ENCODE peak calls at places on chromosomes 1 and 21, in four cellular contexts. One of them, this sample, is unnamed.

GRCh38 chr1:94321662-94322061 is 84.3 kb upstream of the ARHGAP29 start:
- DNase-seq in lower lobe of right lung: no peak
- DNase-seq in tibial artery: no peak
- DNase-seq in adipocyte: peak; percentile 63
- DNase-seq in this sample: no peak

GRCh38 chr1:219174672-219175564 is 1.2 kb downstream of the LYPLAL1 start:
- DNase-seq in lower lobe of right lung: no peak
- DNase-seq in tibial artery: peak; percentile 41
- DNase-seq in adipocyte: peak; percentile 78
- DNase-seq in this sample: peak; percentile 91

GRCh38 chr1:33740040-33740745 is 123.7 kb upstream of the HMGB4 start:
- DNase-seq in lower lobe of right lung: no peak
- DNase-seq in tibial artery: no peak
- DNase-seq in adipocyte: no peak
- DNase-seq in this sample: no peak

GRCh38 chr21:38470762-38471161 is 27.5 kb downstream of the ERG start:
- DNase-seq in lower lobe of right lung: no peak
- DNase-seq in tibial artery: no peak
- DNase-seq in adipocyte: no peak
- DNase-seq in this sample: no peak

GRCh38 chr1:235455806-235456205 is 48.4 kb downstream of the B3GALNT2 start:
- DNase-seq in lower lobe of right lung: no peak
- DNase-seq in tibial artery: no peak
- DNase-seq in adipocyte: no peak
- DNase-seq in this sample: no peak

GRCh38 chr1:206738370-206739366 is 31.9 kb upstream of the IL19 start:
- DNase-seq in lower lobe of right lung: no peak
- DNase-seq in tibial artery: no peak
- DNase-seq in adipocyte: no peak
- DNase-seq in this sample: no peak

GRCh38 chr21:36766511-36766910 is 67.6 kb downstream of the SIM2 start:
- DNase-seq in lower lobe of right lung: no peak
- DNase-seq in tibial artery: no peak
- DNase-seq in adipocyte: no peak
- DNase-seq in this sample: no peak

GRCh38 chr1:70486676-70487470 is 75.8 kb downstream of the CTH start:
- DNase-seq in lower lobe of right lung: no peak
- DNase-seq in tibial artery: no peak
- DNase-seq in adipocyte: peak; percentile 83
- DNase-seq in this sample: no peak

GRCh38 chr1:229019647-229020281 is 251.1 kb upstream of the RAB4A start:
- DNase-seq in lower lobe of right lung: peak; percentile 56
- DNase-seq in tibial artery: no peak
- DNase-seq in adipocyte: no peak
- DNase-seq in this sample: no peak

GRCh38 chr1:33268927-33269610 is 12.8 kb downstream of the ZNF362 start:
- DNase-seq in lower lobe of right lung: no peak
- DNase-seq in tibial artery: no peak
- DNase-seq in adipocyte: no peak
- DNase-seq in this sample: no peak

GRCh38 chr1:41333146-41333784 is 28.0 kb upstream of the FOXO6 start:
- DNase-seq in lower lobe of right lung: no peak
- DNase-seq in tibial artery: no peak
- DNase-seq in adipocyte: no peak
- DNase-seq in this sample: peak; percentile 82

GRCh38 chr1:97384294-97384952 is 536.4 kb downstream of the DPYD start:
- DNase-seq in lower lobe of right lung: no peak
- DNase-seq in tibial artery: no peak
- DNase-seq in adipocyte: peak; percentile 71
- DNase-seq in this sample: peak; percentile 83

GRCh38 chr1:24865587-24865986 is 64.5 kb downstream of the RUNX3 start:
- DNase-seq in lower lobe of right lung: no peak
- DNase-seq in tibial artery: no peak
- DNase-seq in adipocyte: no peak
- DNase-seq in this sample: no peak

GRCh38 chr21:31265293-31265692 is 78.8 kb downstream of the TIAM1 start:
- DNase-seq in lower lobe of right lung: no peak
- DNase-seq in tibial artery: no peak
- DNase-seq in adipocyte: no peak
- DNase-seq in this sample: no peak

GRCh38 chr1:43545686-43546387 is 15.2 kb downstream of the PTPRF start:
- DNase-seq in lower lobe of right lung: peak; percentile 77
- DNase-seq in tibial artery: peak; percentile 76
- DNase-seq in adipocyte: no peak
- DNase-seq in this sample: peak; percentile 92

GRCh38 chr1:3015269-3015635 is 6.0 kb upstream of the ACTRT2 start:
- DNase-seq in lower lobe of right lung: no peak
- DNase-seq in tibial artery: no peak
- DNase-seq in adipocyte: no peak
- DNase-seq in this sample: no peak

GRCh38 chr1:3014443-3015268 is 6.6 kb upstream of the ACTRT2 start:
- DNase-seq in lower lobe of right lung: peak; percentile 37
- DNase-seq in tibial artery: no peak
- DNase-seq in adipocyte: no peak
- DNase-seq in this sample: no peak

GRCh38 chr1:3012511-3013291 is 8.6 kb upstream of the ACTRT2 start:
- DNase-seq in lower lobe of right lung: peak; percentile 68
- DNase-seq in tibial artery: peak; percentile 47
- DNase-seq in adipocyte: peak; percentile 73
- DNase-seq in this sample: no peak

GRCh38 chr1:3013371-3014038 is 7.8 kb upstream of the ACTRT2 start:
- DNase-seq in lower lobe of right lung: peak; percentile 37
- DNase-seq in tibial artery: no peak
- DNase-seq in adipocyte: no peak
- DNase-seq in this sample: no peak

DNA sequence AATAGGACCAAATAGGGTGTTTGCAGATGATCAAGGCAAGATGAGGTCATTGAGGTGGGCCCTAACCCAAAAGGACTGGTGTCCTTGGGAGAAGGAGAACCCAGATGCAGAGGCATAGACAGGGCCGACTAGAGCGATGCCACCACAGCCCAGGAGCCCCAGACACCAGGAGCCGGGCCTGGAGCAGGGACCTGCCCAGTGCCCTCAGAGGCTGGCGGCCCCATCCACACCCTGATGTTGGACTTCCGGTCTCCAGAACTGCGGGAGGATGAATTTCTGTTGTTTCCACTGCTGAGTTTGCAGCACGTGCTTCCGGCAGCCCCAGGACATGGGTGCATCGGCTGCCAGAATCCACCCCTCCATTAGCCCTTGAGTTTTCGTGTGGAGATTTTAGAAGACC is 7.2 kb upstream of the ACTRT2 start:
- DNase-seq in lower lobe of right lung: peak; percentile 40
- DNase-seq in tibial artery: no peak
- DNase-seq in adipocyte: no peak
- DNase-seq in this sample: no peak
- H3K27me3 ChIP-seq in lower lobe of right lung: peaks cover 54% of the 10 kb centered on the region
- H3K27me3 ChIP-seq in tibial artery: peaks cover 23% of the 10 kb centered on the region
- H3K27me3 ChIP-seq in adipocyte: peaks cover 56% of the 10 kb centered on the region
- H3K27me3 ChIP-seq in this sample: no peaks in the 10 kb centered on the region

DNA sequence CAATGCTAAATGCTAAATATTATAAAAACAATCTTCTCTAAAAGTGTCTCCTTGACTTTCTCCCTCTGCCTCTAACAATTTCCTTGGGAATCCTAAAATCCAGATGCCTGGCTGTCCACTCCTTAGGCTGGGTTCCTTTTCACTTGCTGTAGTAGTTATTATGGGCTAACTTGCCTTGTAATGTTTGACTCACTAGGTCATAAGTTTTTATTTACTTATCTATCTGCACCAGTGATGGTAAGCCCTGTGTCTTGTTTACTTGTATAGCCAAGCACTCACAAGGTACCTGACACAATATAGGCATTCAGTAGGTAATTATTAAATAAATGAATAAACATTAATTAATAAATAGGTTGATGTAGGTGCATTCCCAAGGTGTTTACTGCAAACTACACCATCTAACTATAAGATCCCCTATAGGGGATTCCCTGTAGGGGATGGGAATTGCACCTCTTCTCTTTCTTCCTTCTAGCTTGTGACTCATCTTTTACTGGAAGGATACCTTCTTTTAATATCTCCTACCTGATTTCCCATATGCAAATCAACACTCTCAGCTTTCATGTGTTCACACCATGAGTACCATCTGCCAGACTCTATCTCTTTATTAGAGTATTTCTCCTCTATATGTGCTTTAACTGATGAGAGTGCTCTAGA is 14.7 kb upstream of the CHIA start:
- DNase-seq in lower lobe of right lung: no peak
- DNase-seq in tibial artery: no peak
- DNase-seq in adipocyte: no peak
- DNase-seq in this sample: no peak
- H3K27me3 ChIP-seq in lower lobe of right lung: peaks cover 14% of the 10 kb centered on the region
- H3K27me3 ChIP-seq in tibial artery: peaks cover 10% of the 10 kb centered on the region
- H3K27me3 ChIP-seq in adipocyte: peaks cover 7% of the 10 kb centered on the region
- H3K27me3 ChIP-seq in this sample: no peaks in the 10 kb centered on the region

GRCh38 chr1:210233216-210233494 is 559 bp downstream of the SERTAD4 start:
- DNase-seq in lower lobe of right lung: no peak
- DNase-seq in tibial artery: no peak
- DNase-seq in adipocyte: peak; percentile 73
- DNase-seq in this sample: peak; percentile 24

GRCh38 chr1:210231846-210232523 is 611 bp upstream of the SERTAD4 start:
- DNase-seq in lower lobe of right lung: no peak
- DNase-seq in tibial artery: no peak
- DNase-seq in adipocyte: peak; percentile 88
- DNase-seq in this sample: peak; percentile 20

GRCh38 chr1:210234254-210234747 is 1.7 kb downstream of the SERTAD4 start:
- DNase-seq in lower lobe of right lung: no peak
- DNase-seq in tibial artery: no peak
- DNase-seq in adipocyte: no peak
- DNase-seq in this sample: no peak

GRCh38 chr1:210233495-210234253 is 1.1 kb downstream of the SERTAD4 start:
- DNase-seq in lower lobe of right lung: peak; percentile 76
- DNase-seq in tibial artery: no peak
- DNase-seq in adipocyte: peak; percentile 83
- DNase-seq in this sample: peak; percentile 53

GRCh38 chr1:210232524-210233215 is at the start of gene SERTAD4:
- DNase-seq in lower lobe of right lung: peak; percentile 55
- DNase-seq in tibial artery: no peak
- DNase-seq in adipocyte: peak; percentile 83
- DNase-seq in this sample: peak; percentile 46
- H3K27me3 ChIP-seq in lower lobe of right lung: peaks cover 18% of the 10 kb centered on the region
- H3K27me3 ChIP-seq in tibial artery: no peaks in the 10 kb centered on the region
- H3K27me3 ChIP-seq in adipocyte: peaks cover 19% of the 10 kb centered on the region
- H3K27me3 ChIP-seq in this sample: peaks cover 64% of the 10 kb centered on the region

GRCh38 chr1:27604579-27605299 is 795 bp upstream of the AHDC1 start:
- DNase-seq in lower lobe of right lung: no peak
- DNase-seq in tibial artery: no peak
- DNase-seq in adipocyte: no peak
- DNase-seq in this sample: no peak

GRCh38 chr1:27605796-27606707 is 2.1 kb upstream of the AHDC1 start:
- DNase-seq in lower lobe of right lung: no peak
- DNase-seq in tibial artery: no peak
- DNase-seq in adipocyte: peak; percentile 83
- DNase-seq in this sample: peak; percentile 73

GRCh38 chr1:27606708-27607238 is 2.8 kb upstream of the AHDC1 start:
- DNase-seq in lower lobe of right lung: no peak
- DNase-seq in tibial artery: no peak
- DNase-seq in adipocyte: no peak
- DNase-seq in this sample: no peak

GRCh38 chr1:27603962-27604578 is at the start of gene AHDC1:
- DNase-seq in lower lobe of right lung: peak; percentile 95
- DNase-seq in tibial artery: peak; percentile 94
- DNase-seq in adipocyte: peak; percentile 97
- DNase-seq in this sample: peak; percentile 97

GRCh38 chr1:27605300-27605766 is 1.4 kb upstream of the AHDC1 start:
- DNase-seq in lower lobe of right lung: no peak
- DNase-seq in tibial artery: no peak
- DNase-seq in adipocyte: no peak
- DNase-seq in this sample: no peak
- H3K27me3 ChIP-seq in lower lobe of right lung: no peaks in the 10 kb centered on the region
- H3K27me3 ChIP-seq in tibial artery: no peaks in the 10 kb centered on the region
- H3K27me3 ChIP-seq in adipocyte: no peaks in the 10 kb centered on the region
- H3K27me3 ChIP-seq in this sample: no peaks in the 10 kb centered on the region

DNA sequence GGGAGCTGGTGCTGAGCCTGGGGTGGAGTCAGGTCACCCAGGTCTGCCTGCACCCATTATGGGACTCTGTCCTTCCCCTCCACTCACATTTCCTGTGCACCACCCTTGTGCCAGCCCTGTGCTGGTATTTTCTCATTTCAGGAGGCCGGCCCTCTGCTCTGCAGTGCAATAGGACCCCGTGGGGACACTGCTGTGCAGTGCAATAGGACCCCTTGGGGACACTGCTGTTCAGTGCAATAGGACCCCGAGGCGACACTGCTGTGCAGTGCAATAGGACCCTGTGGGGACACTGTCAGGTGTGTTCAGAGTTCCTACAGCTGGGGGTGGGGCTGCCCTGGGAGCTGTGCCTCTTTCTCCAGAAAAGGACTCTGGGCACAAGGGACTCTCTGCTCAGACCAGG is 36.2 kb upstream of the DMBX1 start:
- DNase-seq in lower lobe of right lung: no peak
- DNase-seq in tibial artery: no peak
- DNase-seq in adipocyte: no peak
- DNase-seq in this sample: no peak
- H3K27me3 ChIP-seq in lower lobe of right lung: peaks cover 22% of the 10 kb centered on the region
- H3K27me3 ChIP-seq in tibial artery: peaks cover 73% of the 10 kb centered on the region
- H3K27me3 ChIP-seq in adipocyte: peaks cover 86% of the 10 kb centered on the region
- H3K27me3 ChIP-seq in this sample: peaks cover 95% of the 10 kb centered on the region

GRCh38 chr1:183891158-183891557 is 86.2 kb downstream of the RGL1 start:
- DNase-seq in lower lobe of right lung: no peak
- DNase-seq in tibial artery: no peak
- DNase-seq in adipocyte: no peak
- DNase-seq in this sample: no peak
- H3K27me3 ChIP-seq in lower lobe of right lung: no peaks in the 10 kb centered on the region
- H3K27me3 ChIP-seq in tibial artery: no peaks in the 10 kb centered on the region
- H3K27me3 ChIP-seq in adipocyte: no peaks in the 10 kb centered on the region
- H3K27me3 ChIP-seq in this sample: no peaks in the 10 kb centered on the region

GRCh38 chr1:110086959-110087358 is 16.5 kb upstream of the ALX3 start:
- DNase-seq in lower lobe of right lung: no peak
- DNase-seq in tibial artery: no peak
- DNase-seq in adipocyte: peak; percentile 51
- DNase-seq in this sample: no peak

GRCh38 chr1:110085666-110086065 is 15.2 kb upstream of the ALX3 start:
- DNase-seq in lower lobe of right lung: no peak
- DNase-seq in tibial artery: no peak
- DNase-seq in adipocyte: peak; percentile 59
- DNase-seq in this sample: no peak

GRCh38 chr1:110083453-110084225 is 13.2 kb upstream of the ALX3 start:
- DNase-seq in lower lobe of right lung: no peak
- DNase-seq in tibial artery: no peak
- DNase-seq in adipocyte: peak; percentile 34
- DNase-seq in this sample: no peak

GRCh38 chr1:110084226-110085078 is 14.0 kb upstream of the ALX3 start:
- DNase-seq in lower lobe of right lung: peak; percentile 79
- DNase-seq in tibial artery: peak; percentile 34
- DNase-seq in adipocyte: peak; percentile 78
- DNase-seq in this sample: peak; percentile 52

GRCh38 chr1:110082477-110082876 is 12.0 kb upstream of the ALX3 start:
- DNase-seq in lower lobe of right lung: no peak
- DNase-seq in tibial artery: no peak
- DNase-seq in adipocyte: peak; percentile 72
- DNase-seq in this sample: no peak
- H3K27me3 ChIP-seq in lower lobe of right lung: peaks cover 21% of the 10 kb centered on the region
- H3K27me3 ChIP-seq in tibial artery: no peaks in the 10 kb centered on the region
- H3K27me3 ChIP-seq in adipocyte: peaks cover 4% of the 10 kb centered on the region
- H3K27me3 ChIP-seq in this sample: peaks cover 99% of the 10 kb centered on the region